ENCODE peak calls at places on chromosome 13, in seven cellular contexts. V, I, A, Y, S, F and C are unnamed samples.

GRCh38 chr13:42486711-42487198 is 87.2 kb upstream of the TNFSF11 start:
- DNase-seq in V (no peak), I (no peak), A (no peak), Y (no peak), S (no peak), F (peak), C (no peak)

GRCh38 chr13:51451134-51451466 is 1.7 kb downstream of the INTS6 start:
- DNase-seq in V (no peak), I (peak), A (no peak), Y (no peak), S (no peak), F (no peak), C (no peak)

GRCh38 chr13:35139591-35139990 is 197.5 kb downstream of the NBEA start:
- DNase-seq in V (no peak), I (no peak), A (peak), Y (no peak), S (no peak), F (no peak), C (no peak)

GRCh38 chr13:18232298-18232993 is 949.2 kb downstream of the TUBA3C start:
- DNase-seq in V (no peak), I (no peak), A (no peak), Y (no peak), S (no peak), F (no peak), C (no peak)

GRCh38 chr13:25836709-25837316 is 215.0 kb downstream of the SHISA2 start:
- DNase-seq in V (no peak), I (no peak), A (no peak), Y (no peak), S (no peak), F (no peak), C (no peak)

GRCh38 chr13:51246411-51247298 is 24.5 kb downstream of the FAM124A start:
- DNase-seq in V (no peak), I (no peak), A (no peak), Y (no peak), S (no peak), F (no peak), C (no peak)

GRCh38 chr13:37869756-37870488 is at the start of gene TRPC4:
- DNase-seq in V (peak), I (peak), A (peak), Y (peak), S (peak), F (peak), C (no peak)

GRCh38 chr13:80379245-80379644 is 38.3 kb upstream of the SPRY2 start:
- DNase-seq in V (peak), I (no peak), A (no peak), Y (no peak), S (no peak), F (peak), C (no peak)

GRCh38 chr13:103229674-103230073 is 163.5 kb upstream of the SLC10A2 start:
- DNase-seq in V (no peak), I (no peak), A (no peak), Y (no peak), S (no peak), F (no peak), C (no peak)

GRCh38 chr13:50400930-50401553 is 385.8 kb downstream of the KCNRG start:
- DNase-seq in V (no peak), I (no peak), A (peak), Y (no peak), S (no peak), F (no peak), C (no peak)

GRCh38 chr13:30306762-30307193 is 573 bp downstream of the KATNAL1 start:
- DNase-seq in V (peak), I (peak), A (peak), Y (peak), S (peak), F (peak), C (peak)

GRCh38 chr13:64453831-64454230 is 2776.3 kb downstream of the PCDH9 start:
- DNase-seq in V (no peak), I (no peak), A (no peak), Y (no peak), S (no peak), F (no peak), C (no peak)

GRCh38 chr13:84606616-84607015 is 724.3 kb upstream of the SLITRK1 start:
- DNase-seq in V (no peak), I (no peak), A (no peak), Y (no peak), S (no peak), F (no peak), C (no peak)

GRCh38 chr13:111531505-111531904 is 211.1 kb downstream of the TEX29 start:
- DNase-seq in V (peak), I (no peak), A (no peak), Y (no peak), S (no peak), F (no peak), C (no peak)
- H3K4me3 ChIP-seq in V (no peak), I (no peak), A (no peak), Y (no peak), S (no peak), F (no peak), C (no peak)

DNA sequence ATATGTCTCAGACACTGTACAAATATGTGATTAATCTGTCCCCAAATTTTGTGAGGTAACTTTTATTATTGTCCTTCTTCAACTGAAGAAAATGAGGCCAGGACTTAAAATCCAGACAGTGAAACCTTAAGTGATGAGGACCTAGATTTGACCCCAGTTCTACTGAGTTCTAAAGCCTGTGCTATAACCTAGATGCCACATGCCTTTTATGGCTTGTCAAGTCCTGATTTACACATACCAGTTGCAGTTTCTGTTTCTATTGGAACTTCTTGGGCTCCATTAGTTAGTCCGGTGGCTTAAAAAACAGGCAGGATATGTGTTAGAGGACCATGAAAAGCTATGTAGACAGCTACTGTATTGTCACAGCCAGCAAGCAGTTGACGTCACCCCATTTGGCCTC is 436.5 kb upstream of the KLHL1 start:
- DNase-seq in V (no peak), I (no peak), A (no peak), Y (no peak), S (no peak), F (no peak), C (no peak)
- TF ChIP-seq CTCF in V (no peak), I (no peak), A (no peak), Y (no peak), S (no peak), F (no peak), C (no peak)

DNA sequence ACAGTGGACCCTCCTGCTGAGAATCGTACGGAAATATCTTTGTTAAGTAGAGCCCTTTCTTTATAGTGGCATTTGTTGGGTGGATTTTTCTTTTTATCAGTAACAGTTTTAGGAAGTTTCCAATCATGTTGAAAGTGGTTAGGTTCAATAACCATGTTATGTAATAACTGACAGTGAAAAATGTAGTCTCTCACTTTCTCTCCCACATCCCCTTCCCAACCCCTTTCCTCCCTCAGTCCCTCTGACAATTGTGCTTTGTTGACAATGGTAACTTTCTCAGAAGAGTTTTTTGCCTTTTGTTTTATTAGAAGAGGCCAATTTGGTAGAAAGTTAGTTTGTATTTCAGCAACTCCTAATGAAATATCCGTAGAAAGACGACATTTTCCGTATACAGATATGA is 77.8 kb upstream of the SLAIN1 start:
- DNase-seq in V (no peak), I (no peak), A (no peak), Y (no peak), S (no peak), F (no peak), C (no peak)
- H3K4me3 ChIP-seq in V (no peak), I (no peak), A (no peak), Y (no peak), S (no peak), F (no peak), C (no peak)

GRCh38 chr13:93173656-93174055 is 53.0 kb upstream of the GPC6 start:
- DNase-seq in V (no peak), I (no peak), A (no peak), Y (no peak), S (no peak), F (no peak), C (no peak)

GRCh38 chr13:93174260-93174659 is 52.3 kb upstream of the GPC6 start:
- DNase-seq in V (no peak), I (no peak), A (no peak), Y (no peak), S (no peak), F (no peak), C (no peak)

GRCh38 chr13:93169980-93170379 is 56.6 kb upstream of the GPC6 start:
- DNase-seq in V (peak), I (no peak), A (peak), Y (no peak), S (no peak), F (no peak), C (no peak)

DNA sequence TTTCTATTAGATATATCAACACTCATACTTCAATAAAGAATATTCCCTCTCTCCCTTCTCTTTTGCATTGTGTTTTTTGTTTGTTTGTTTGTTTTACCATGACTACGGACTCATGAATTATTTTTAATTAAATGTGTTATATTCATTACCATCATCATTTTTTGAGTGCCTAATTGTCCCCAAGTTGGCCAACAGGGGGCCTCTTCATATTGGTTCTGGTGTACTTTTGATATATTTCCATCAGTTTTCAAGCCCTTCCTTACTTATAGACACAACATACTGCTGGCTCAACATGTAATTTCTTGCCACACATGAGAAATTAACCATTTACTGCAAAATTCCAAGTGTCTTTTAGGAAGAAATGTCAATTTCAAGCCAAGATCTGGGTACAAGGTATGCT is 54.5 kb upstream of the GPC6 start:
- DNase-seq in V (no peak), I (no peak), A (no peak), Y (no peak), S (no peak), F (no peak), C (no peak)
- TF ChIP-seq CTCF in V (no peak), I (no peak), A (peak), Y (no peak), S (no peak), F (peak), C (no peak)

DNA sequence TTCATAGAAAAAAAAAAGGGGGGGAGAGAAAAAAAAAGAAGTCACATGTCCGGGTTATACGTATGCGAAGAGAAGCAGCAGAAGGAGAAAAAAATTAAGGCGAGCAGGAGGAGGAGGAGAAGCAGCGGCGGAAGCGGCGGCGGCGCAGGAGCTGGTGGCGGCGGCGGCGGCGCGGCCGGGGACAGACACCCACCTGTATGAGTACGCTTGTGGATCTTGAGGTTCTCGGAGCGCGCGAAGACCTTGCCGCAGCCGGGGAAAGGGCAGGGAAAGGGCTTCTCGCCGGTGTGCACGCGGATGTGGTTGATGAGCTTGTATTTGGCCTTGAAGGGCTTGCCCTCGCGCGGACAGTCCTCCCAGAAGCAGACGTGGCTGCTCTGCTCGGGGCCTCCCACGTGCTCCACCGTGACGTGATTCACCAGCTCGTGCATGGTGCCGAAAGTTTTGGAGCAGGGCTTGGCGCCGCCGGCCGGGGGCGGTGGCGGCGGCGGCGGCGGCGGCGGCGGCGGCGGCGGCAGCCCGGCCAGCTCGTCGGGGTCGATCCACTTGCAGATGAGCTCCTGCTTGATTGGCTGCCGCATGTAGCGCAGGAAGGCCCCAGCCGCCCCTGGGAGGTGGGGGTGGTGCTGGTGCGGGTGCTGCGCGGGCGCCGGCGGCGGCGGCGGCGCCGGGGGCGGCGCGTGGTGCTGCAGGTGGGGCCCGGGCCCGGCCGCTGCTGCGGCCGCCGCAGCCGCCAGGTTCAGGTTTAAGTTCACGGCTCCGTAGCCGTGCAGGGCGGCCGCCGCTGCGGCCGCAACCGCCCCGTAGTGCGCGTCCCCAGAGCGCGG is 1.4 kb downstream of the ZIC5 start:
- DNase-seq in V (no peak), I (peak), A (no peak), Y (no peak), S (peak), F (no peak), C (peak)
- H3K4me3 ChIP-seq in V (peak), I (peak), A (peak), Y (peak), S (peak), F (no peak), C (no peak)

GRCh38 chr13:27960362-27961226 is 8.5 kb downstream of the CDX2 start:
- DNase-seq in V (peak), I (peak), A (no peak), Y (no peak), S (peak), F (no peak), C (peak)
- TF ChIP-seq CTCF in V (peak), I (peak), A (peak), Y (no peak), S (peak), F (peak), C (peak)

DNA sequence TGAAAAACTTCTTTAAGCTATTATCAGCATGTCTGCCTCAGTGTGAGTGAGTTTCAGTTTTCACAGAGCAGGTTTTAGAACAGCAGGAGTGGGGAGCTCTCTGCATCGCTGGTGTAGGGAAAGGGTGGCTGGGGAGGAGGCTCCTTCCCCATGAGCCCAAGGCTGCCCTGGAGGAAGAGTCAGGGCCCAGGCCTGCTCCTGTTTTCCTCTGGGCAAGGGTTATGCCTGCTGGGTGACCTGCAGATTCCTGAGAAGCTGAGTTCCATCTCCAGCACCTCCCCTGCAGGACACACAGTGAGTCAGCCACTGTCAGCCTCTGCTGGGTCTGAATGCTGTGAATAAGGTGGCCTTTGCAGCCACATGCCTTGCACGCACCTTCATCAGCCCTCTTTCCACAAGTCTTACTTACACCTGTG is 186.5 kb upstream of the KL start:
- DNase-seq in V (peak), I (no peak), A (no peak), Y (no peak), S (no peak), F (no peak), C (no peak)
- H3K4me3 ChIP-seq in V (no peak), I (no peak), A (no peak), Y (no peak), S (no peak), F (no peak), C (no peak)

GRCh38 chr13:53201454-53202225 is 173.0 kb downstream of the OLFM4 start:
- DNase-seq in V (peak), I (peak), A (no peak), Y (no peak), S (peak), F (no peak), C (no peak)
- TF ChIP-seq CTCF in V (peak), I (no peak), A (no peak), Y (no peak), S (no peak), F (peak), C (no peak)

DNA sequence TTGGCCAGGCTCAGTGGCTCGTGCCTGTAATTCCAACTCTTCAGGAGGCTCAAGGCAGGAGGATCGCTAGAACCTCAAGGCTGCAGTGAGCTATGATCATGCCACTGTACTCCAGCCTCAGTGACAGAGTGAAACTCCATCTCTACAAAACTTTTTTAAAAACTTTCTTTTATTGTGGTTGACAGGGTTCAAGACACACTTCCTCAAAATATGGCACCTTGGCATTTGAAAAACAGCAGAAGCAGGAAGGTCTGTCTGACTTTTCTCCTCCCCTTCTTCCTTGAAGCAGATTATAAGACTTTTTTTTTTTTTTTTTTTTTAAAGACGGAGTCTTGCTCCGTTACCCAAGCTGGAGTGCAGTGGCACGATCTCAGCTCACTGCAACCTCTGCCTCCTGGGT is 100.3 kb downstream of the TM9SF2 start:
- DNase-seq in V (no peak), I (no peak), A (no peak), Y (no peak), S (no peak), F (no peak), C (peak)
- H3K4me3 ChIP-seq in V (no peak), I (no peak), A (no peak), Y (no peak), S (no peak), F (no peak), C (no peak)

GRCh38 chr13:82477436-82477835 is 1404.8 kb downstream of the SLITRK1 start:
- DNase-seq in V (peak), I (no peak), A (no peak), Y (no peak), S (no peak), F (no peak), C (no peak)

DNA sequence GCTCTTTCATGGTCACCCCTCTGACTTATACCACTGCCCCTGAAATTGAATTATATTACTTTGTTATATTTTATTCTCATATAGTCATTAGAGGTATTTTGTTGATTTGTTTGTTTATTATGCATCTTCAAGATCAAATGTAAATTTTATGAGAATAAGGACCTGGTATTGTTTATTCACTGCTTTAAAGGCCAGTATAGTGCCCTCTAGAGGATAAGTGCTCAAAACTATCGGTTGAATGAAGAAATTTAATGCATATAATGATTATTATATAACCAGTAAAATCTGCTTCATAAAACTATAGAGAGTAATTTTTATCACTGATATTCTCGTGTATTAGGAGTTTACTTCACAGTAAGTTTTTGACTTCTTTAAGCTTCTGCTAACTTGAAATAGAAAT is 1401.9 kb downstream of the SLITRK1 start:
- DNase-seq in V (no peak), I (no peak), A (no peak), Y (no peak), S (no peak), F (no peak), C (no peak)
- TF ChIP-seq CTCF in V (peak), I (no peak), A (no peak), Y (no peak), S (no peak), F (peak), C (no peak)